ENCODE peak calls at places on chromosomes 5 and 9, in seven cellular contexts. One of them, this sample, is unnamed.

GRCh38 chr9:26264709-26265601 is 586.7 kb upstream of the TUSC1 start:
- DNase-seq in H1: no peak
- DNase-seq in HepG2: no peak
- DNase-seq in K562: no peak
- DNase-seq in GM12892: no peak
- DNase-seq in GM12878: no peak
- DNase-seq in SK-N-SH: no peak
- DNase-seq in this sample: no peak

GRCh38 chr9:134623408-134624066 is 18.1 kb upstream of the COL5A1 start:
- DNase-seq in H1: no peak
- DNase-seq in HepG2: no peak
- DNase-seq in GM12892: no peak
- DNase-seq in GM12878: no peak
- DNase-seq in SK-N-SH: no peak
- DNase-seq in K562: no peak
- DNase-seq in this sample: no peak

GRCh38 chr5:126812199-126812570 is 35.2 kb downstream of the LMNB1 start:
- DNase-seq in K562: no peak
- DNase-seq in H1: no peak
- DNase-seq in GM12878: no peak
- DNase-seq in SK-N-SH: no peak
- DNase-seq in GM12892: no peak
- DNase-seq in HepG2: no peak
- DNase-seq in this sample: no peak

GRCh38 chr5:91159647-91160046 is 223.5 kb downstream of the ARRDC3 start:
- DNase-seq in SK-N-SH: no peak
- DNase-seq in GM12892: no peak
- DNase-seq in HepG2: no peak
- DNase-seq in K562: no peak
- DNase-seq in H1: no peak
- DNase-seq in GM12878: no peak
- DNase-seq in this sample: no peak

GRCh38 chr5:16681761-16682335 is 65.1 kb upstream of the RETREG1 start:
- DNase-seq in H1: no peak
- DNase-seq in K562: no peak
- DNase-seq in GM12878: no peak
- DNase-seq in SK-N-SH: no peak
- DNase-seq in GM12892: no peak
- DNase-seq in HepG2: no peak
- DNase-seq in this sample: no peak

GRCh38 chr5:135930029-135930948 is 24.5 kb downstream of the LECT2 start:
- DNase-seq in GM12878: no peak
- DNase-seq in HepG2: peak; percentile 68
- DNase-seq in H1: peak; percentile 27
- DNase-seq in GM12892: no peak
- DNase-seq in SK-N-SH: peak; percentile 65
- DNase-seq in K562: no peak
- DNase-seq in this sample: no peak

GRCh38 chr5:8726383-8727036 is 819.4 kb downstream of the SEMA5A start:
- DNase-seq in HepG2: no peak
- DNase-seq in SK-N-SH: no peak
- DNase-seq in H1: no peak
- DNase-seq in GM12878: no peak
- DNase-seq in GM12892: no peak
- DNase-seq in K562: no peak
- DNase-seq in this sample: no peak

GRCh38 chr5:537621-538071 is 13.4 kb upstream of the SLC9A3 start:
- DNase-seq in GM12892: no peak
- DNase-seq in SK-N-SH: no peak
- DNase-seq in H1: no peak
- DNase-seq in GM12878: no peak
- DNase-seq in HepG2: no peak
- DNase-seq in K562: no peak
- DNase-seq in this sample: no peak

GRCh38 chr5:174623438-174624019 is 100.9 kb upstream of the MSX2 start:
- DNase-seq in GM12892: no peak
- DNase-seq in K562: no peak
- DNase-seq in H1: no peak
- DNase-seq in GM12878: no peak
- DNase-seq in HepG2: no peak
- DNase-seq in SK-N-SH: peak; percentile 29
- DNase-seq in this sample: no peak

GRCh38 chr5:127785098-127785927 is 82.1 kb downstream of the CCDC192 start:
- DNase-seq in GM12878: peak; percentile 16
- DNase-seq in GM12892: no peak
- DNase-seq in SK-N-SH: no peak
- DNase-seq in K562: no peak
- DNase-seq in HepG2: no peak
- DNase-seq in H1: no peak
- DNase-seq in this sample: no peak

GRCh38 chr9:37555786-37556185 is 20.4 kb downstream of the FBXO10 start:
- DNase-seq in GM12878: no peak
- DNase-seq in K562: no peak
- DNase-seq in SK-N-SH: no peak
- DNase-seq in H1: no peak
- DNase-seq in HepG2: no peak
- DNase-seq in GM12892: no peak
- DNase-seq in this sample: no peak

GRCh38 chr5:96709152-96709821 is 47.1 kb downstream of the CAST start:
- DNase-seq in K562: no peak
- DNase-seq in H1: no peak
- DNase-seq in SK-N-SH: no peak
- DNase-seq in GM12878: no peak
- DNase-seq in HepG2: no peak
- DNase-seq in GM12892: no peak
- DNase-seq in this sample: no peak

GRCh38 chr9:133658442-133659431 is 22.6 kb downstream of the DBH start:
- DNase-seq in HepG2: peak; percentile 81
- DNase-seq in H1: no peak
- DNase-seq in GM12892: no peak
- DNase-seq in SK-N-SH: no peak
- DNase-seq in K562: peak; percentile 62
- DNase-seq in GM12878: no peak
- DNase-seq in this sample: no peak

GRCh38 chr9:98641675-98642074 is 67.1 kb downstream of the GABBR2 start:
- DNase-seq in SK-N-SH: no peak
- DNase-seq in GM12892: no peak
- DNase-seq in H1: no peak
- DNase-seq in GM12878: no peak
- DNase-seq in K562: no peak
- DNase-seq in HepG2: no peak
- DNase-seq in this sample: no peak

GRCh38 chr9:31542384-31543055 is 841.9 kb upstream of the ACO1 start:
- DNase-seq in SK-N-SH: peak; percentile 5
- DNase-seq in H1: no peak
- DNase-seq in GM12892: peak; percentile 11
- DNase-seq in GM12878: peak; percentile 26
- DNase-seq in HepG2: peak; percentile 12
- DNase-seq in K562: no peak
- DNase-seq in this sample: no peak

GRCh38 chr9:21461377-21461776 is 20.7 kb downstream of the IFNE start:
- DNase-seq in SK-N-SH: no peak
- DNase-seq in K562: no peak
- DNase-seq in HepG2: peak; percentile 54
- DNase-seq in H1: no peak
- DNase-seq in GM12878: no peak
- DNase-seq in GM12892: no peak
- DNase-seq in this sample: no peak

GRCh38 chr5:36360311-36360710 is 58.6 kb upstream of the RANBP3L start:
- DNase-seq in GM12892: no peak
- DNase-seq in K562: no peak
- DNase-seq in SK-N-SH: no peak
- DNase-seq in GM12878: peak; percentile 17
- DNase-seq in HepG2: no peak
- DNase-seq in H1: no peak
- DNase-seq in this sample: no peak

GRCh38 chr9:89558948-89559347 is 45.9 kb upstream of the GADD45G start:
- DNase-seq in GM12892: no peak
- DNase-seq in HepG2: no peak
- DNase-seq in GM12878: no peak
- DNase-seq in H1: no peak
- DNase-seq in K562: no peak
- DNase-seq in SK-N-SH: no peak
- DNase-seq in this sample: no peak

GRCh38 chr5:180474569-180474968 is 19.6 kb upstream of the CNOT6 start:
- DNase-seq in K562: no peak
- DNase-seq in HepG2: no peak
- DNase-seq in H1: no peak
- DNase-seq in GM12892: no peak
- DNase-seq in GM12878: no peak
- DNase-seq in SK-N-SH: no peak
- DNase-seq in this sample: no peak

GRCh38 chr5:156929366-156929948 is 33.6 kb downstream of the TIMD4 start:
- DNase-seq in GM12892: no peak
- DNase-seq in GM12878: no peak
- DNase-seq in K562: no peak
- DNase-seq in HepG2: no peak
- DNase-seq in SK-N-SH: no peak
- DNase-seq in H1: no peak
- DNase-seq in this sample: no peak

GRCh38 chr5:1255081-1255561 is 29.9 kb downstream of the SLC6A18 start:
- DNase-seq in K562: no peak
- DNase-seq in HepG2: no peak
- DNase-seq in SK-N-SH: no peak
- DNase-seq in GM12878: no peak
- DNase-seq in H1: no peak
- DNase-seq in GM12892: no peak
- DNase-seq in this sample: no peak

GRCh38 chr5:114957384-114957783 is 212.3 kb downstream of the TRIM36 start:
- DNase-seq in GM12878: peak; percentile 48
- DNase-seq in H1: no peak
- DNase-seq in SK-N-SH: no peak
- DNase-seq in GM12892: no peak
- DNase-seq in K562: no peak
- DNase-seq in HepG2: no peak
- DNase-seq in this sample: no peak

GRCh38 chr5:144484124-144484897 is 313.6 kb downstream of the KCTD16 start:
- DNase-seq in SK-N-SH: no peak
- DNase-seq in GM12878: no peak
- DNase-seq in K562: no peak
- DNase-seq in GM12892: no peak
- DNase-seq in HepG2: no peak
- DNase-seq in H1: no peak
- DNase-seq in this sample: no peak

GRCh38 chr5:176776916-176777315 is 33.4 kb upstream of the UNC5A start:
- DNase-seq in K562: no peak
- DNase-seq in GM12878: no peak
- DNase-seq in HepG2: no peak
- DNase-seq in SK-N-SH: no peak
- DNase-seq in GM12892: no peak
- DNase-seq in H1: no peak
- DNase-seq in this sample: no peak

GRCh38 chr9:32672478-32672877 is 37.0 kb upstream of the TAF1L start:
- DNase-seq in GM12892: no peak
- DNase-seq in GM12878: no peak
- DNase-seq in K562: no peak
- DNase-seq in SK-N-SH: no peak
- DNase-seq in HepG2: no peak
- DNase-seq in H1: no peak
- DNase-seq in this sample: no peak
- TF ChIP-seq TAF1 in GM12892: no peak
- TF ChIP-seq TAF1 in GM12878: no peak
- TF ChIP-seq TAF1 in K562: no peak
- TF ChIP-seq TAF1 in SK-N-SH: no peak
- TF ChIP-seq TAF1 in HepG2: no peak
- TF ChIP-seq TAF1 in H1: no peak
- TF ChIP-seq TAF1 in this sample: no peak

GRCh38 chr5:158354958-158355357 is 496.0 kb upstream of the CLINT1 start:
- DNase-seq in HepG2: no peak
- DNase-seq in SK-N-SH: no peak
- DNase-seq in GM12878: peak; percentile 1
- DNase-seq in H1: no peak
- DNase-seq in K562: no peak
- DNase-seq in GM12892: no peak
- DNase-seq in this sample: no peak

GRCh38 chr5:158351485-158352140 is 492.7 kb upstream of the CLINT1 start:
- DNase-seq in H1: no peak
- DNase-seq in GM12892: no peak
- DNase-seq in GM12878: no peak
- DNase-seq in HepG2: no peak
- DNase-seq in SK-N-SH: no peak
- DNase-seq in K562: no peak
- DNase-seq in this sample: no peak
- TF ChIP-seq TAF1 in H1: no peak
- TF ChIP-seq TAF1 in GM12892: no peak
- TF ChIP-seq TAF1 in GM12878: no peak
- TF ChIP-seq TAF1 in HepG2: no peak
- TF ChIP-seq TAF1 in SK-N-SH: no peak
- TF ChIP-seq TAF1 in K562: no peak
- TF ChIP-seq TAF1 in this sample: no peak

DNA sequence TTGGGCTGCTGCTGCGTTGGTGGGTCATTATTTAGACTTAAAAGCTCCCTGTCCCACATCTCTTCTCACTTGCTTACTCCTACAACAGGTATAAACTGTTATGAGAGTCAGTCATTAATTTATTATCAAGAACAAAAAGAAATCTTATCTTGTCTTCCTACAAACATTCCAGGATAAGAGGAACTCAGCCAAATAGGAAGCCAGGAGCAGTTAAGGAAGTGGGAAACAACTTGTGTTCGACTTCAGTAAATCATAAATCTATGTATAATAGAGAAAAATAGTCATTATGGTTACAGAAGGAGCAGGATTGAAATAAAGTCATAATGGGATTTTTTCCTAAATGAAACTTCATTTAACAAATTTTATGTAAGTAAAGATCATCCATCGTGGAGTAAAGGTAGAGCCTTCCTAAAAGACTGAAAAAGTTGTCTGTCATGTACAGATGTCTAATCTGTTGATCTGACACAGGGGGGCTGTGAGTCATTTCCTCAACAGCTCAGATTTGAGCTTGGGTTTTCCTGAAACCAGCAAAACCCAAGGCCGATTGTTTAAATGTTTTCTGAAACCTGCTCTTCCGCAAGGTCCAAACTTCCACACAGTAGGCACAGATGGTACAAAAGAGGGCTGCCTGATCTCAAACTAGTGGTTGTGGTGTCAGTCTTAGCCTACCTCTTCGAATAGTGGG is 25.3 kb upstream of the LRRTM2 start:
- DNase-seq in H1: no peak
- DNase-seq in GM12892: no peak
- DNase-seq in GM12878: no peak
- DNase-seq in HepG2: no peak
- DNase-seq in SK-N-SH: no peak
- DNase-seq in K562: peak; percentile 41
- DNase-seq in this sample: peak; percentile 25
- TF ChIP-seq TAF1 in H1: no peak
- TF ChIP-seq TAF1 in GM12892: no peak
- TF ChIP-seq TAF1 in GM12878: no peak
- TF ChIP-seq TAF1 in HepG2: no peak
- TF ChIP-seq TAF1 in SK-N-SH: no peak
- TF ChIP-seq TAF1 in K562: no peak
- TF ChIP-seq TAF1 in this sample: no peak

DNA sequence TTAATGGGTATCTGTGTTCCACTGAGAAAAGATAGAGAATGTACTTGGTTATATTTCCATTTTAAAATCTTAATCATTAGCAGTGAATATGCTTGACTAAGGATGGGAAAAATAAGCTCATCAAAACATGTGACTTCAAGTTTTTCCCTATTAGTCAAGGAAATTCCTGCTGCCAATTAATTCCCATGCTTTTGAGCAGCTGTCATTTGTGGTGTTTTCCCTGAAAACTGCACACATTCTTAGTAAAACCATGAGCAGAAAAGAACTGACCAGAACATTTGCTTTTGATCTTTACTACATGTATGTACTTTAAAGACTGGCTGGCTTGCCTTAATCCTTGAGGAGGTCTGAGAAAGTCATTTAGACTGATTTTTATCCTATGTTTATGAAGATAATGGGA is 75.2 kb downstream of the AOPEP start:
- DNase-seq in H1: no peak
- DNase-seq in K562: no peak
- DNase-seq in GM12878: no peak
- DNase-seq in GM12892: no peak
- DNase-seq in HepG2: no peak
- DNase-seq in SK-N-SH: no peak
- DNase-seq in this sample: no peak
- TF ChIP-seq TAF1 in H1: no peak
- TF ChIP-seq TAF1 in K562: no peak
- TF ChIP-seq TAF1 in GM12878: no peak
- TF ChIP-seq TAF1 in GM12892: no peak
- TF ChIP-seq TAF1 in HepG2: no peak
- TF ChIP-seq TAF1 in SK-N-SH: no peak
- TF ChIP-seq TAF1 in this sample: no peak